ENCODE peak calls at places on chromosomes 5 and 9, in four cellular contexts. One of them, this sample, is unnamed.

GRCh38 chr9:111992523-111992922 is 95.9 kb downstream of the UGCG start:
- DNase-seq in psoas muscle: no peak
- DNase-seq in heart right ventricle: no peak
- DNase-seq in heart left ventricle: no peak
- DNase-seq in this sample: no peak

GRCh38 chr9:127505396-127506116 is 54.2 kb downstream of the LRSAM1 start:
- DNase-seq in psoas muscle: no peak
- DNase-seq in heart right ventricle: no peak
- DNase-seq in heart left ventricle: peak
- DNase-seq in this sample: no peak

GRCh38 chr5:132458651-132459030 is 31.9 kb downstream of the IRF1 start:
- DNase-seq in psoas muscle: no peak
- DNase-seq in heart right ventricle: no peak
- DNase-seq in heart left ventricle: no peak
- DNase-seq in this sample: no peak

GRCh38 chr9:81074261-81074660 is 615.1 kb downstream of the TLE1 start:
- DNase-seq in psoas muscle: no peak
- DNase-seq in heart right ventricle: no peak
- DNase-seq in heart left ventricle: no peak
- DNase-seq in this sample: no peak

GRCh38 chr5:177097016-177097985 is 10.6 kb downstream of the FGFR4 start:
- DNase-seq in psoas muscle: peak
- DNase-seq in heart right ventricle: no peak
- DNase-seq in heart left ventricle: no peak
- DNase-seq in this sample: no peak

GRCh38 chr5:128800377-128800776 is 164.9 kb upstream of the SLC27A6 start:
- DNase-seq in psoas muscle: no peak
- DNase-seq in heart right ventricle: no peak
- DNase-seq in heart left ventricle: no peak
- DNase-seq in this sample: no peak

GRCh38 chr9:129392093-129392541 is 214.1 kb upstream of the IER5L start:
- DNase-seq in psoas muscle: peak
- DNase-seq in heart right ventricle: no peak
- DNase-seq in heart left ventricle: peak
- DNase-seq in this sample: no peak

GRCh38 chr5:52283221-52283620 is 504.5 kb upstream of the ITGA1 start:
- DNase-seq in psoas muscle: no peak
- DNase-seq in heart right ventricle: no peak
- DNase-seq in heart left ventricle: no peak
- DNase-seq in this sample: no peak

GRCh38 chr5:135231289-135231688 is 167.7 kb downstream of the MACROH2A1 start:
- DNase-seq in psoas muscle: no peak
- DNase-seq in heart right ventricle: no peak
- DNase-seq in heart left ventricle: no peak
- DNase-seq in this sample: no peak

DNA sequence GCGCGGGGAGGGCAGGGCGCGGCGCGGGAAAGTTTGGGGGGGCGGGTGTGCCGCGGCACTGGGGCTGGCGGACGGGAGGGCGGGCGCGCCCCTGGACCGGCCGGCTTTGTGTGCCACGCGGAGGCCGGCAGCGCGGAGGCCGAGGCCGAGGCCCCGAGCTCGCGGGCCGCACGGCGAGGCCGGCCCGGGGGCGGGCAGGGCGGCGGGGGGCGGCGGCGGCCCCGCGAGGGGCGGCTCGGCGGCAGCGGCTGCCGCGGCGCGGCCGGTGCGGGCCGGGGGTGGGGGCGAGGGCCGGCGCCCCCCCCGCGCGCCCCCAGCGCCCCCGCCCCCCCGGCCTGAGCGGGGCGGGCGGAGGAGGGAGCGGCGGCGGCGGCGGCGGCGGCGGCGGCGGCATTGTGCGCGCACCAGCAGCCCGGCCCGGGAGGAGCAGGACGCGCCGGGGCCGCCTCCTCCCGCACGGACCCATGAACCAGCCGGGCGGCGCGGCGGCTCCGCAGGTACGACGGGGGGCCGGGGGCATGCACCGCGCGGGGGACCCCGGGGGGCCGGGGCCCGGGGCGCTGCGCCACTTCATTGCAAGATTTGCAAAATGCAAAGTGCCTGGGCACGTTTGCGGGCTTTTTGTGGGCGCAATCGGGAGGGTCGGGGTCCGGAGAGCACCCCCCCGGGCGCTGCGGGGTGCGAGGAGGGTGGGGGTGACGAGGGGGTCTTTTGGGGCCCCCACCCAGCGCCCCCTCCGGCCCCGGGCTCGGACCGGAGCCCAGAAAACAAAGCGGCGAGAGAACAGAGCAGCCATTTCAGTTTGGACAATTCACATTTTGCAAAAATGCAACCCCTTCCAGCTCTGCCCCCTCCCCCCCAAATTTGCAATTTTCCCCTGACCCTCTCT is at the start of gene ZNF618:
- DNase-seq in psoas muscle: peak
- DNase-seq in heart right ventricle: peak
- DNase-seq in heart left ventricle: peak
- DNase-seq in this sample: no peak
- H3K27ac ChIP-seq in psoas muscle: peak
- H3K27ac ChIP-seq in heart right ventricle: peak
- H3K27ac ChIP-seq in heart left ventricle: peak
- H3K27ac ChIP-seq in this sample: no peak

DNA sequence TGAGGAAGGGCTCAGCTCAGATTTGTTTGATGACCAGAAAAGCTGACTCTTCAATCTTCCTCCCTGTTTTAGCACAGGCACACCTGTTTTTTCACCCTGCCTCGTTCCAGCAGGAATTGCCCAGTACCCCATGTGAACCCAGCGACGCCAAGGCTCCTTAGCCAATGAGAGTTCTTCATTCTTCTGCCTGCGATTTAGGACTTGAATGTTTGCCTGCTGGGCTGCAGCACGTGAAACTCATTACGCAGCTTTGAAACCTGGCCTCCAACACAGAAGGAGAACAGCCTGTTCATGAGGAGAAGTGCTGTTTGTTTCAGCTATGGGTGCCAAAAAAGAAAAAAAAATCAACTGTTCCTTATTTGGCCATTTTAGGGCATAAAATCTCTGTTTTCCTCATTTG is 315.5 kb downstream of the TRPM3 start:
- DNase-seq in psoas muscle: no peak
- DNase-seq in heart right ventricle: no peak
- DNase-seq in heart left ventricle: no peak
- DNase-seq in this sample: peak
- H3K27ac ChIP-seq in psoas muscle: no peak
- H3K27ac ChIP-seq in heart right ventricle: no peak
- H3K27ac ChIP-seq in heart left ventricle: no peak
- H3K27ac ChIP-seq in this sample: no peak

GRCh38 chr9:124780757-124781151 is 3.8 kb downstream of the OLFML2A start:
- DNase-seq in psoas muscle: no peak
- DNase-seq in heart right ventricle: no peak
- DNase-seq in heart left ventricle: no peak
- DNase-seq in this sample: no peak

GRCh38 chr9:124778575-124779367 is 1.8 kb downstream of the OLFML2A start:
- DNase-seq in psoas muscle: no peak
- DNase-seq in heart right ventricle: no peak
- DNase-seq in heart left ventricle: no peak
- DNase-seq in this sample: no peak

GRCh38 chr9:124780060-124780756 is 3.3 kb downstream of the OLFML2A start:
- DNase-seq in psoas muscle: peak
- DNase-seq in heart right ventricle: peak
- DNase-seq in heart left ventricle: peak
- DNase-seq in this sample: no peak

GRCh38 chr9:124776952-124777645 is at the start of gene OLFML2A:
- DNase-seq in psoas muscle: peak
- DNase-seq in heart right ventricle: peak
- DNase-seq in heart left ventricle: no peak
- DNase-seq in this sample: no peak

GRCh38 chr9:124779368-124780059 is 2.6 kb downstream of the OLFML2A start:
- DNase-seq in psoas muscle: peak
- DNase-seq in heart right ventricle: no peak
- DNase-seq in heart left ventricle: no peak
- DNase-seq in this sample: no peak
- H3K27ac ChIP-seq in psoas muscle: no peak
- H3K27ac ChIP-seq in heart right ventricle: peak
- H3K27ac ChIP-seq in heart left ventricle: peak
- H3K27ac ChIP-seq in this sample: no peak

GRCh38 chr5:980001-980588 is 28.5 kb upstream of the NKD2 start:
- DNase-seq in psoas muscle: no peak
- DNase-seq in heart right ventricle: no peak
- DNase-seq in heart left ventricle: peak
- DNase-seq in this sample: no peak
- H3K27ac ChIP-seq in psoas muscle: no peak
- H3K27ac ChIP-seq in heart right ventricle: no peak
- H3K27ac ChIP-seq in heart left ventricle: peak
- H3K27ac ChIP-seq in this sample: no peak

GRCh38 chr9:16213781-16214515 is 656.5 kb downstream of the BNC2 start:
- DNase-seq in psoas muscle: no peak
- DNase-seq in heart right ventricle: peak
- DNase-seq in heart left ventricle: no peak
- DNase-seq in this sample: no peak
- H3K27ac ChIP-seq in psoas muscle: no peak
- H3K27ac ChIP-seq in heart right ventricle: peak
- H3K27ac ChIP-seq in heart left ventricle: peak
- H3K27ac ChIP-seq in this sample: no peak